ENCODE peak calls at places on chromosomes 11 and 22, in seven cellular contexts. G, S, Y, O, L, U and H are unnamed samples.
A peak's percentile ranks its signal among the peaks of the same experiment; 100 is the strongest.

GRCh38 chr22:17307566-17307965 is 61.7 kb upstream of the CECR2 start:
- DNase-seq in G (no peak), S (no peak), Y (no peak), O (no peak), L (peak; percentile 51), U (no peak), H (no peak)

GRCh38 chr11:59769086-59769485 is 13.9 kb downstream of the STX3 start:
- DNase-seq in G (no peak), S (no peak), Y (no peak), O (no peak), L (no peak), U (no peak), H (no peak)

GRCh38 chr11:25094085-25094802 is 597.4 kb downstream of the LUZP2 start:
- DNase-seq in G (no peak), S (no peak), Y (no peak), O (no peak), L (no peak), U (peak; percentile 59), H (no peak)

GRCh38 chr22:29254283-29254653 is 13.5 kb downstream of the RHBDD3 start:
- DNase-seq in G (no peak), S (no peak), Y (no peak), O (no peak), L (no peak), U (no peak), H (no peak)

GRCh38 chr11:38950882-38951281 is 2352.8 kb upstream of the RAG2 start:
- DNase-seq in G (no peak), S (no peak), Y (peak; percentile 31), O (no peak), L (no peak), U (no peak), H (no peak)

GRCh38 chr11:133834399-133835257 is 10.7 kb downstream of the SPATA19 start:
- DNase-seq in G (no peak), S (no peak), Y (no peak), O (no peak), L (no peak), U (peak; percentile 33), H (no peak)

GRCh38 chr11:8323161-8323935 is 59.7 kb upstream of the LMO1 start:
- DNase-seq in G (no peak), S (no peak), Y (no peak), O (no peak), L (no peak), U (no peak), H (no peak)

GRCh38 chr22:31440681-31441080 is 41.3 kb downstream of the DRG1 start:
- DNase-seq in G (no peak), S (no peak), Y (no peak), O (no peak), L (no peak), U (peak; percentile 6), H (no peak)

GRCh38 chr11:65625628-65626342 is 10.2 kb downstream of the PCNX3 start:
- DNase-seq in G (peak; percentile 44), S (peak; percentile 33), Y (peak; percentile 24), O (peak; percentile 73), L (peak; percentile 49), U (peak; percentile 81), H (peak; percentile 93)

GRCh38 chr11:38226684-38227083 is 1628.6 kb upstream of the RAG2 start:
- DNase-seq in G (no peak), S (no peak), Y (no peak), O (no peak), L (peak; percentile 37), U (no peak), H (no peak)

GRCh38 chr22:46829140-46829891 is 66.9 kb downstream of the TBC1D22A start:
- DNase-seq in G (no peak), S (no peak), Y (peak; percentile 97), O (peak; percentile 94), L (peak; percentile 54), U (no peak), H (no peak)

GRCh38 chr11:63521896-63522295 is 14.7 kb upstream of the PLAAT4 start:
- DNase-seq in G (no peak), S (no peak), Y (no peak), O (no peak), L (no peak), U (no peak), H (no peak)

GRCh38 chr11:118221419-118221818 is 3.4 kb downstream of the JAML start:
- DNase-seq in G (no peak), S (no peak), Y (no peak), O (no peak), L (no peak), U (no peak), H (no peak)

GRCh38 chr22:26735019-26735409 is 77.6 kb downstream of the MIAT start:
- DNase-seq in G (no peak), S (no peak), Y (no peak), O (no peak), L (no peak), U (no peak), H (no peak)

GRCh38 chr11:132734217-132734616 is 798.1 kb downstream of the OPCML start:
- DNase-seq in G (no peak), S (no peak), Y (no peak), O (peak; percentile 87), L (peak; percentile 18), U (no peak), H (no peak)

GRCh38 chr22:34914871-34915270 is 151.1 kb upstream of the ISX start:
- DNase-seq in G (no peak), S (no peak), Y (no peak), O (peak; percentile 4), L (peak; percentile 92), U (no peak), H (no peak)

GRCh38 chr11:11980200-11980599 is 28.2 kb downstream of the DKK3 start:
- DNase-seq in G (no peak), S (no peak), Y (no peak), O (no peak), L (no peak), U (no peak), H (no peak)

GRCh38 chr22:30249049-30250038 is 2.8 kb upstream of the LIF start:
- DNase-seq in G (no peak), S (no peak), Y (peak; percentile 54), O (peak; percentile 42), L (no peak), U (no peak), H (no peak)

GRCh38 chr11:118531597-118532084 is 649 bp downstream of the TMEM25 start:
- DNase-seq in G (peak; percentile 29), S (no peak), Y (no peak), O (no peak), L (no peak), U (no peak), H (no peak)

GRCh38 chr22:30129636-30130035 is 49.4 kb downstream of the HORMAD2 start:
- DNase-seq in G (no peak), S (no peak), Y (no peak), O (no peak), L (no peak), U (no peak), H (no peak)

GRCh38 chr11:2385156-2386151 is 8.3 kb downstream of the CD81 start:
- DNase-seq in G (no peak), S (no peak), Y (no peak), O (no peak), L (no peak), U (no peak), H (no peak)

GRCh38 chr11:36034572-36035331 is 90.9 kb downstream of the LDLRAD3 start:
- DNase-seq in G (no peak), S (no peak), Y (peak; percentile 86), O (peak; percentile 78), L (no peak), U (no peak), H (no peak)

GRCh38 chr11:92226331-92227232 is 2.0 kb downstream of the FAT3 start:
- DNase-seq in G (no peak), S (no peak), Y (no peak), O (peak; percentile 71), L (peak; percentile 95), U (no peak), H (peak; percentile 77)

GRCh38 chr11:126233391-126233790 is 21.8 kb downstream of the FAM118B start:
- DNase-seq in G (no peak), S (no peak), Y (no peak), O (no peak), L (no peak), U (no peak), H (no peak)

GRCh38 chr22:40484906-40485660 is 114.7 kb downstream of the SGSM3 start:
- DNase-seq in G (no peak), S (no peak), Y (peak; percentile 60), O (no peak), L (no peak), U (no peak), H (no peak)

GRCh38 chr11:18791175-18792065 is at the start of gene PTPN5:
- DNase-seq in G (no peak), S (no peak), Y (no peak), O (peak; percentile 46), L (peak; percentile 28), U (no peak), H (no peak)

GRCh38 chr22:17874231-17874630 is 100.0 kb upstream of the BID start:
- DNase-seq in G (no peak), S (no peak), Y (no peak), O (peak; percentile 35), L (no peak), U (no peak), H (no peak)